ENCODE peak calls at places on chromosomes 6 and 20, in seven cellular contexts. Y, Q, S, T, B, H and C are unnamed samples.

GRCh38 chr6:44220913-44221290 is 2.5 kb upstream of the SLC29A1 start:
- DNase-seq in H (no peak), T (no peak), B (no peak), Y (no peak), Q (no peak), S (no peak), C (no peak)

GRCh38 chr6:37109714-37110454 is 60.1 kb upstream of the PIM1 start:
- DNase-seq in T (no peak), B (no peak), Q (no peak), H (peak), Y (no peak), S (no peak), C (no peak)

GRCh38 chr6:7451321-7451720 is 61.7 kb downstream of the RIOK1 start:
- DNase-seq in T (no peak), H (no peak), Y (no peak), S (no peak), B (peak), Q (no peak), C (no peak)

GRCh38 chr6:144008501-144009245 is 614 bp upstream of the PLAGL1 start:
- DNase-seq in S (no peak), H (no peak), T (no peak), Y (peak), B (no peak), Q (no peak), C (no peak)

GRCh38 chr20:9686455-9686854 is 152.4 kb downstream of the PAK5 start:
- DNase-seq in T (no peak), H (no peak), S (no peak), Q (no peak), B (no peak), Y (no peak), C (no peak)

GRCh38 chr6:108896111-108896661 is 48.0 kb downstream of the ARMC2 start:
- DNase-seq in T (no peak), Q (no peak), Y (peak), H (peak), B (peak), S (no peak), C (no peak)

GRCh38 chr6:88629838-88630462 is 333.5 kb downstream of the RNGTT start:
- DNase-seq in H (no peak), S (no peak), Y (no peak), B (no peak), T (no peak), Q (no peak), C (no peak)

GRCh38 chr6:42786525-42786985 is 4.7 kb downstream of the BICRAL start:
- DNase-seq in B (no peak), Y (no peak), S (no peak), H (no peak), T (no peak), Q (no peak), C (no peak)

GRCh38 chr20:23551786-23552185 is 16.5 kb downstream of the CST9L start:
- DNase-seq in S (no peak), Q (no peak), Y (no peak), H (no peak), T (no peak), B (no peak), C (no peak)

GRCh38 chr20:31260326-31260932 is 3.0 kb downstream of the DEFB115 start:
- DNase-seq in S (no peak), T (no peak), Y (peak), H (no peak), Q (no peak), B (peak), C (no peak)

GRCh38 chr20:2237059-2237458 is 58.7 kb upstream of the TGM3 start:
- DNase-seq in H (peak), Y (peak), B (peak), T (peak), Q (peak), S (peak), C (peak)

GRCh38 chr20:59972037-59972801 is 14.0 kb downstream of the CDH26 start:
- DNase-seq in H (peak), S (no peak), T (no peak), Q (no peak), Y (peak), B (peak), C (peak)

GRCh38 chr6:90162648-90163409 is 133.8 kb downstream of the BACH2 start:
- DNase-seq in H (no peak), Q (no peak), Y (no peak), B (no peak), T (no peak), S (no peak), C (no peak)
- H3K27ac ChIP-seq in H (no peak), Q (no peak), Y (no peak), B (no peak), T (no peak), S (no peak), C (no peak)

GRCh38 chr6:4105980-4106536 is 27.1 kb upstream of the FAM217A start:
- DNase-seq in H (peak), Q (no peak), Y (no peak), T (no peak), B (no peak), S (no peak), C (no peak)
- H3K27ac ChIP-seq in H (no peak), Q (no peak), Y (no peak), T (peak), B (no peak), S (no peak), C (no peak)

DNA sequence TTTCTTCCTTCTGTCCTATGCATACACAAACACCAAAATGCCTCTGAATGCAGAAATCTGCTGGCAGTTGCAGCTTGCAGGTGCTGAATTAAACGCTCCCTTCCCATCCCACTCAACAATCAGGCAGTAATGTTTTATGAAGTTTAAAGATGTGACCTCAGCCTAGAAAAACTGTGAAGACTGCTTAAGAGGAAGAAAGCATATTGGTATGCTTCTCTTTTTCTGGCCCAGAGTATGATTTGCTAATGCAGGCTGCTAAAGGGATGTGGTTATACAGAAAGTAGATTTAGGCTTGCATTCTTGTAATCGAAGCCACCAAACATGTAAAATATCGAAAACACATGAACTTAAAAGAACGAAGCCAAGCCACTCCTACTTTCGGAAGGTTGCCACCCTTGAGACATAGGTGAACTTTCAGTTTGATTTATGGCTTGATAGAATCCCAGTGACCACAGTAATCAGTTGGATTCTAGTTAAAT is 40.8 kb downstream of the MAP3K5 start:
- DNase-seq in B (no peak), S (no peak), Y (no peak), Q (no peak), T (no peak), H (peak), C (no peak)
- H3K27ac ChIP-seq in B (no peak), S (no peak), Y (no peak), Q (no peak), T (no peak), H (peak), C (no peak)

GRCh38 chr6:35401514-35401913 is 50.6 kb upstream of the FANCE start:
- DNase-seq in Q (no peak), Y (peak), S (no peak), H (no peak), T (no peak), B (peak), C (peak)
- H3K27ac ChIP-seq in Q (peak), Y (peak), S (no peak), H (no peak), T (no peak), B (peak), C (peak)

GRCh38 chr6:103215835-103216234 is 1643.9 kb downstream of the HACE1 start:
- DNase-seq in Y (peak), B (no peak), Q (no peak), S (no peak), H (no peak), T (no peak), C (no peak)
- H3K27ac ChIP-seq in Y (no peak), B (no peak), Q (no peak), S (no peak), H (no peak), T (no peak), C (no peak)

GRCh38 chr6:25085761-25086160 is 150.0 kb upstream of the RIPOR2 start:
- DNase-seq in Q (no peak), H (no peak), T (no peak), S (no peak), Y (no peak), B (no peak), C (no peak)

GRCh38 chr6:25089442-25089841 is 153.7 kb upstream of the RIPOR2 start:
- DNase-seq in S (no peak), H (no peak), B (peak), T (no peak), Y (no peak), Q (no peak), C (no peak)

GRCh38 chr6:25084508-25084833 is 148.7 kb upstream of the RIPOR2 start:
- DNase-seq in B (no peak), H (no peak), T (no peak), Y (no peak), Q (no peak), S (no peak), C (no peak)

GRCh38 chr6:25086500-25087091 is 150.8 kb upstream of the RIPOR2 start:
- DNase-seq in T (no peak), S (no peak), H (no peak), B (no peak), Y (no peak), Q (no peak), C (no peak)

GRCh38 chr6:25088513-25088912 is 152.8 kb upstream of the RIPOR2 start:
- DNase-seq in H (no peak), S (no peak), Q (no peak), T (no peak), B (no peak), Y (no peak), C (no peak)
- H3K27ac ChIP-seq in H (peak), S (no peak), Q (peak), T (peak), B (no peak), Y (no peak), C (no peak)

DNA sequence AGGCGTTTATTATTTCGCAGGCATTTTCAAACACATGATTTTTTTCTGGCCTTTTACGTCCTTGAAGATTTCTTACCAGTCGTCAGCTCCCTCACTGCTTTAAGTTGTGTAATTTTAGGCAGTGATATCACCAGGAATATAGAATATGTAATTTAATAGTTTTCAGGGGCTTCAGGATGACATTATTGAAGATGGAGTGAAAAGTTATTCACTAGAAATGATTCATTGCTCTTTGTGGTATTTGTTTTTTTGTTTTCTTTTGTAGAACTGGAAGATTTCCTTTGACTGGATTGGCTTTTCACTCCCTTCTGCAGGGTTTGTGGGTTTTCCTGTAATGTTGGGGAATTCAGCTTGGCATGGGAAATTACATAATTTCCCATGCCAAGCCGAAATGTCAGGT is 2.0 kb downstream of the LRRC1 start:
- DNase-seq in H (no peak), T (no peak), B (peak), Q (no peak), Y (peak), S (no peak), C (no peak)
- H3K27ac ChIP-seq in H (peak), T (no peak), B (peak), Q (peak), Y (peak), S (peak), C (peak)